ENCODE peak calls at places on chromosome 11, in five cellular contexts. One of them, this sample, is unnamed.

GRCh38 chr11:61626580-61627380 is 45.9 kb upstream of the SYT7 start:
- DNase-seq in tibial nerve: no peak
- DNase-seq in activated naive CD4-positive, alpha-beta T cell treated with anti-CD3 and anti-CD28 coated beads, Interleukin-2, amount 10 ng/mL, durations not matched to agents 7 days and 5 days: no peak
- DNase-seq in stimulated activated CD4-positive, alpha-beta T cell treated with anti-CD3 and anti-CD28 coated beads, Interleukin-2, amount 100 ng/mL, for 24 hours: no peak
- DNase-seq in mesendoderm: peak
- DNase-seq in this sample: peak

GRCh38 chr11:70483077-70483861 is 84.9 kb downstream of the CTTN start:
- DNase-seq in tibial nerve: peak
- DNase-seq in activated naive CD4-positive, alpha-beta T cell treated with anti-CD3 and anti-CD28 coated beads, Interleukin-2, amount 10 ng/mL, durations not matched to agents 7 days and 5 days: no peak
- DNase-seq in stimulated activated CD4-positive, alpha-beta T cell treated with anti-CD3 and anti-CD28 coated beads, Interleukin-2, amount 100 ng/mL, for 24 hours: no peak
- DNase-seq in mesendoderm: peak
- DNase-seq in this sample: peak

GRCh38 chr11:132744771-132745170 is 787.5 kb downstream of the OPCML start:
- DNase-seq in tibial nerve: no peak
- DNase-seq in activated naive CD4-positive, alpha-beta T cell treated with anti-CD3 and anti-CD28 coated beads, Interleukin-2, amount 10 ng/mL, durations not matched to agents 7 days and 5 days: no peak
- DNase-seq in stimulated activated CD4-positive, alpha-beta T cell treated with anti-CD3 and anti-CD28 coated beads, Interleukin-2, amount 100 ng/mL, for 24 hours: no peak
- DNase-seq in mesendoderm: peak
- DNase-seq in this sample: peak

GRCh38 chr11:6900327-6900999 is 8.2 kb upstream of the OR2D2 start:
- DNase-seq in tibial nerve: no peak
- DNase-seq in activated naive CD4-positive, alpha-beta T cell treated with anti-CD3 and anti-CD28 coated beads, Interleukin-2, amount 10 ng/mL, durations not matched to agents 7 days and 5 days: no peak
- DNase-seq in stimulated activated CD4-positive, alpha-beta T cell treated with anti-CD3 and anti-CD28 coated beads, Interleukin-2, amount 100 ng/mL, for 24 hours: no peak
- DNase-seq in mesendoderm: peak
- DNase-seq in this sample: no peak

GRCh38 chr11:69380921-69381581 is 87.1 kb downstream of the MYEOV start:
- DNase-seq in tibial nerve: no peak
- DNase-seq in activated naive CD4-positive, alpha-beta T cell treated with anti-CD3 and anti-CD28 coated beads, Interleukin-2, amount 10 ng/mL, durations not matched to agents 7 days and 5 days: peak
- DNase-seq in stimulated activated CD4-positive, alpha-beta T cell treated with anti-CD3 and anti-CD28 coated beads, Interleukin-2, amount 100 ng/mL, for 24 hours: no peak
- DNase-seq in mesendoderm: no peak
- DNase-seq in this sample: peak

GRCh38 chr11:119975561-119976152 is 162.3 kb downstream of the TRIM29 start:
- DNase-seq in tibial nerve: no peak
- DNase-seq in activated naive CD4-positive, alpha-beta T cell treated with anti-CD3 and anti-CD28 coated beads, Interleukin-2, amount 10 ng/mL, durations not matched to agents 7 days and 5 days: no peak
- DNase-seq in stimulated activated CD4-positive, alpha-beta T cell treated with anti-CD3 and anti-CD28 coated beads, Interleukin-2, amount 100 ng/mL, for 24 hours: no peak
- DNase-seq in mesendoderm: peak
- DNase-seq in this sample: peak

GRCh38 chr11:7592706-7593105 is 78.9 kb downstream of the PPFIBP2 start:
- DNase-seq in tibial nerve: peak
- DNase-seq in activated naive CD4-positive, alpha-beta T cell treated with anti-CD3 and anti-CD28 coated beads, Interleukin-2, amount 10 ng/mL, durations not matched to agents 7 days and 5 days: no peak
- DNase-seq in stimulated activated CD4-positive, alpha-beta T cell treated with anti-CD3 and anti-CD28 coated beads, Interleukin-2, amount 100 ng/mL, for 24 hours: no peak
- DNase-seq in mesendoderm: no peak
- DNase-seq in this sample: no peak

GRCh38 chr11:123261345-123262106 is 66.5 kb upstream of the CLMP start:
- DNase-seq in tibial nerve: peak
- DNase-seq in activated naive CD4-positive, alpha-beta T cell treated with anti-CD3 and anti-CD28 coated beads, Interleukin-2, amount 10 ng/mL, durations not matched to agents 7 days and 5 days: peak
- DNase-seq in stimulated activated CD4-positive, alpha-beta T cell treated with anti-CD3 and anti-CD28 coated beads, Interleukin-2, amount 100 ng/mL, for 24 hours: peak
- DNase-seq in mesendoderm: peak
- DNase-seq in this sample: peak

GRCh38 chr11:27722117-27722844 is 22.0 kb upstream of the BDNF start:
- DNase-seq in tibial nerve: no peak
- DNase-seq in activated naive CD4-positive, alpha-beta T cell treated with anti-CD3 and anti-CD28 coated beads, Interleukin-2, amount 10 ng/mL, durations not matched to agents 7 days and 5 days: no peak
- DNase-seq in stimulated activated CD4-positive, alpha-beta T cell treated with anti-CD3 and anti-CD28 coated beads, Interleukin-2, amount 100 ng/mL, for 24 hours: no peak
- DNase-seq in mesendoderm: peak
- DNase-seq in this sample: peak

GRCh38 chr11:19345519-19345847 is 104.7 kb upstream of the E2F8 start:
- DNase-seq in tibial nerve: no peak
- DNase-seq in activated naive CD4-positive, alpha-beta T cell treated with anti-CD3 and anti-CD28 coated beads, Interleukin-2, amount 10 ng/mL, durations not matched to agents 7 days and 5 days: no peak
- DNase-seq in stimulated activated CD4-positive, alpha-beta T cell treated with anti-CD3 and anti-CD28 coated beads, Interleukin-2, amount 100 ng/mL, for 24 hours: peak
- DNase-seq in mesendoderm: peak
- DNase-seq in this sample: peak

GRCh38 chr11:109939176-109939810 is 153.9 kb upstream of the ZC3H12C start:
- DNase-seq in tibial nerve: peak
- DNase-seq in activated naive CD4-positive, alpha-beta T cell treated with anti-CD3 and anti-CD28 coated beads, Interleukin-2, amount 10 ng/mL, durations not matched to agents 7 days and 5 days: no peak
- DNase-seq in stimulated activated CD4-positive, alpha-beta T cell treated with anti-CD3 and anti-CD28 coated beads, Interleukin-2, amount 100 ng/mL, for 24 hours: no peak
- DNase-seq in mesendoderm: peak
- DNase-seq in this sample: peak

GRCh38 chr11:27933992-27934829 is 173.7 kb downstream of the KIF18A start:
- DNase-seq in tibial nerve: no peak
- DNase-seq in activated naive CD4-positive, alpha-beta T cell treated with anti-CD3 and anti-CD28 coated beads, Interleukin-2, amount 10 ng/mL, durations not matched to agents 7 days and 5 days: no peak
- DNase-seq in stimulated activated CD4-positive, alpha-beta T cell treated with anti-CD3 and anti-CD28 coated beads, Interleukin-2, amount 100 ng/mL, for 24 hours: no peak
- DNase-seq in mesendoderm: peak
- DNase-seq in this sample: peak

GRCh38 chr11:36702330-36703054 is 104.5 kb upstream of the RAG2 start:
- DNase-seq in tibial nerve: peak
- DNase-seq in activated naive CD4-positive, alpha-beta T cell treated with anti-CD3 and anti-CD28 coated beads, Interleukin-2, amount 10 ng/mL, durations not matched to agents 7 days and 5 days: no peak
- DNase-seq in stimulated activated CD4-positive, alpha-beta T cell treated with anti-CD3 and anti-CD28 coated beads, Interleukin-2, amount 100 ng/mL, for 24 hours: no peak
- DNase-seq in mesendoderm: peak
- DNase-seq in this sample: peak

GRCh38 chr11:83140691-83141455 is 16.1 kb upstream of the PCF11 start:
- DNase-seq in tibial nerve: no peak
- DNase-seq in activated naive CD4-positive, alpha-beta T cell treated with anti-CD3 and anti-CD28 coated beads, Interleukin-2, amount 10 ng/mL, durations not matched to agents 7 days and 5 days: no peak
- DNase-seq in stimulated activated CD4-positive, alpha-beta T cell treated with anti-CD3 and anti-CD28 coated beads, Interleukin-2, amount 100 ng/mL, for 24 hours: no peak
- DNase-seq in mesendoderm: no peak
- DNase-seq in this sample: peak

GRCh38 chr11:12415567-12415966 is 38.2 kb downstream of the PARVA start:
- DNase-seq in tibial nerve: no peak
- DNase-seq in activated naive CD4-positive, alpha-beta T cell treated with anti-CD3 and anti-CD28 coated beads, Interleukin-2, amount 10 ng/mL, durations not matched to agents 7 days and 5 days: no peak
- DNase-seq in stimulated activated CD4-positive, alpha-beta T cell treated with anti-CD3 and anti-CD28 coated beads, Interleukin-2, amount 100 ng/mL, for 24 hours: no peak
- DNase-seq in mesendoderm: no peak
- DNase-seq in this sample: no peak